ENCODE peak calls at places on chromosomes 2 and 18, in six cellular contexts. K, I, G, P, J and Z are unnamed samples.

GRCh38 chr2:216221806-216222205 is 112.7 kb downstream of the XRCC5 start:
- DNase-seq in I (no peak), K (no peak), J (no peak), P (no peak), G (no peak), Z (no peak)

GRCh38 chr2:162196611-162197010 is 44.6 kb upstream of the GCG start:
- DNase-seq in I (no peak), J (no peak), K (no peak), P (no peak), G (no peak), Z (no peak)

GRCh38 chr2:230680463-230681195 is 32.0 kb upstream of the CAB39 start:
- DNase-seq in J (no peak), G (no peak), I (no peak), P (no peak), K (no peak), Z (no peak)

GRCh38 chr2:35522434-35522833 is 833.1 kb upstream of the CRIM1 start:
- DNase-seq in P (peak; percentile 37), I (no peak), K (no peak), G (no peak), J (no peak), Z (no peak)

GRCh38 chr2:39660612-39661196 is 5.0 kb upstream of the TMEM178A start:
- DNase-seq in K (no peak), J (no peak), G (no peak), I (no peak), P (no peak), Z (no peak)

GRCh38 chr2:135768863-135769262 is 27.2 kb downstream of the UBXN4 start:
- DNase-seq in K (no peak), I (no peak), G (no peak), J (no peak), P (no peak), Z (no peak)

GRCh38 chr2:112187046-112187715 is 49.0 kb downstream of the FBLN7 start:
- DNase-seq in P (no peak), K (no peak), G (no peak), I (no peak), J (no peak), Z (no peak)

GRCh38 chr2:136000502-136000901 is 15.1 kb upstream of the DARS1 start:
- DNase-seq in G (no peak), P (no peak), I (no peak), K (peak; percentile 65), J (no peak), Z (no peak)

GRCh38 chr2:27627963-27628766 is 647 bp downstream of the CCDC121 start:
- DNase-seq in G (no peak), J (no peak), I (no peak), P (peak; percentile 25), K (peak; percentile 25), Z (no peak)

GRCh38 chr2:64904405-64905329 is 84.5 kb upstream of the SLC1A4 start:
- DNase-seq in K (no peak), G (no peak), I (no peak), P (no peak), J (no peak), Z (peak; percentile 46)

GRCh38 chr2:240213476-240214391 is 73.3 kb upstream of the OTOS start:
- DNase-seq in I (peak; percentile 45), K (no peak), P (no peak), G (no peak), J (peak; percentile 33), Z (peak; percentile 22)

GRCh38 chr2:8550932-8551621 is 130.8 kb upstream of the ID2 start:
- DNase-seq in J (peak; percentile 41), I (no peak), K (no peak), G (no peak), P (no peak), Z (peak; percentile 33)

GRCh38 chr2:216341151-216341550 is 31.1 kb downstream of the MARCHF4 start:
- DNase-seq in J (no peak), K (no peak), I (no peak), G (no peak), P (no peak), Z (no peak)

GRCh38 chr2:5945707-5946106 is 253.5 kb downstream of the SOX11 start:
- DNase-seq in P (no peak), J (no peak), G (no peak), K (no peak), I (no peak), Z (no peak)

GRCh38 chr18:76616373-76616772 is 121.3 kb upstream of the ZNF516 start:
- DNase-seq in J (no peak), I (no peak), K (no peak), G (no peak), P (no peak), Z (no peak)
- H3K4me3 ChIP-seq in J (no peak overlapping the region), I (no peak overlapping the region), K (no peak overlapping the region), G (no peak overlapping the region), P (no peak overlapping the region), Z (no peak overlapping the region)

GRCh38 chr2:86036790-86037138 is 68.9 kb downstream of the POLR1A start:
- DNase-seq in P (no peak), G (no peak), I (no peak), K (no peak), J (no peak), Z (no peak)
- H3K36me3 ChIP-seq in P (peaks cover 30% of the 10 kb centered on the region), G (no peaks in the 10 kb centered on the region), I (peaks cover 3% of the 10 kb centered on the region), K (peaks cover 87% of the 10 kb centered on the region), J (peaks cover 13% of the 10 kb centered on the region), Z (no peaks in the 10 kb centered on the region)

DNA sequence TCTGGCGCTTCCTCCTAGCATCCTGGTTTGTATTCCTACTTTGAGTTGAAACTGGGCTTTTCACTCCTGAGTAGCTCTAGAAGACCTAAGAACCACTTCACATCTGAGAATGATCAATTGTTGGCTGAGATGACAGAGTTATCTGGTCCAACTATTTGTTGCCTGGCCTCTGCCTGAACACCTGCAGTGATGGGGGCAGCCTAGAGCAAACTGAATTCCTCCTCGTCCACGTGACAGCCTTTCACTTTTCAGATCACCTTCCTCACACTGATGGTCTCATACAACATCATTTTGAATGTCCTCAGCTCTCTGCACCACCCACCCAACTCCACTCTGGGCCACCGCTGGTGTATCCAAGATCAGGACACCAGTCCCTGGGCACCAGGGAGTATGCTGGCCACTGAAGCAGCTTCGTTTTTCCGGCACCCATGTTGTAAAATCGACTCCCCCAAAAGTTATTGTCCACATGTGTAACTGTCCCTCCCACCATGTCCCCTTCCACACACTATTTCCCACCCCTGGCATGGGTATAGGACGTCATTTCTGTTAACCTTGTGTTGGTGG is 96.5 kb downstream of the TGOLN2 start:
- DNase-seq in I (no peak), G (no peak), P (peak; percentile 79), J (no peak), K (no peak), Z (no peak)
- H3K4me1 ChIP-seq in I (no peaks in the 10 kb centered on the region), G (peaks cover 7% of the 10 kb centered on the region), P (peaks cover 86% of the 10 kb centered on the region), J (peaks cover 4% of the 10 kb centered on the region), K (no peaks in the 10 kb centered on the region), Z (no peaks in the 10 kb centered on the region)

DNA sequence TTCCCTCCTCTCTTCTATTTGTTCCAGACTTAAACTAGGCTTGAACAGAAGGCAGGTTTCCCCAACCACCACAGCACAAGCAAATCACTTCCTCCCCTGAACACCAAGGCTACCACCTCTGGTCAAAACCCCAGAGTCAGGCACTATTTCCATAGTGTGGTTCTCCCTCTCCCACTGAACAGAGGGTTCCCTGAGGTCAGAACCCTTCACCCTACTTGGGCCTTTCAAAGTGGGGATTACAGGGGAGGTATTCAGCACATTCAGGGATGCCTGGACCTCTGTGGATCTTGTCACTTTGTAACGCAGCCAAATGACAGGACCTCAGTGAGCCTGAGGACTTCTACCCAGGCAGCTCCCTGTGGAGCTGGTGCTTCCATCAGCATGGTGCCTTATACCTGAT is 88.7 kb downstream of the TNS1 start:
- DNase-seq in I (no peak), P (no peak), G (no peak), J (no peak), K (no peak), Z (no peak)
- H3K4me3 ChIP-seq in I (no peak overlapping the region), P (no peak overlapping the region), G (no peak overlapping the region), J (no peak overlapping the region), K (no peak overlapping the region), Z (no peak overlapping the region)

GRCh38 chr2:219387284-219388126 is at the start of gene DNPEP:
- DNase-seq in P (peak; percentile 95), K (peak; percentile 91), I (peak; percentile 95), J (peak; percentile 98), G (peak; percentile 95), Z (peak; percentile 96)

GRCh38 chr2:219384083-219384713 is 3.5 kb downstream of the DNPEP start:
- DNase-seq in J (no peak), K (no peak), G (no peak), P (peak; percentile 55), I (no peak), Z (no peak)

GRCh38 chr2:219384872-219385271 is 2.8 kb downstream of the DNPEP start:
- DNase-seq in G (no peak), J (no peak), P (no peak), I (no peak), K (no peak), Z (no peak)

GRCh38 chr2:219386532-219387280 is 1.0 kb downstream of the DNPEP start:
- DNase-seq in P (no peak), G (no peak), I (no peak), J (no peak), K (peak; percentile 6), Z (no peak)

DNA sequence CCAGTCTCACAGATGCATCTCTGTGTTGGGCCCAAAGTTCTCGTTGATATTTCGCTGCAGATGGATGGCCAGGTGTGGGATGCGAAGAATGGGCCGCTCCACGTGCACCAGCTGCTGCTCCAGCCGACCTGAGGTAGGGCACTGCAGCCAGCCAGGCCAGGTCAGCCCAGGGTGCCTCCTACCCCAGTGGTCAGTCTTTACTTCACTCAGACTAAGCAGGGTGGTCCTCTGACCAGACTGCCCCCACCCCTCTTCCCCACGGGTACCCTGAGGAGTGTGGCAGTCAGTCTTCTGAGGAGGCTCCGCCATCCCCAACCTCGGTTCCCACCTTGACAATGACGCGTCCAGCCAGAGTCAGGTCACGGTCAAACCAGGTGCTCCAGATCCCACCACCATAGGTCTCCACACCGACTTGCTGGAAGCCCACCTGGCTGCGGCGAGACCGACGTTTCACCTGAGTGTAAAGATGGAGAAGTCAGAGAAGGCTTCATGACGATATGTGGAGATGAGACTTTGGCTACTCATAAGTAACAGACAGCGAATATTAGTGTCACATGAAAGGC is 1.7 kb downstream of the DNPEP start:
- DNase-seq in I (no peak), P (no peak), J (no peak), G (no peak), K (no peak), Z (no peak)
- H3K36me3 ChIP-seq in I (no peaks in the 10 kb centered on the region), P (peaks cover 4% of the 10 kb centered on the region), J (peaks cover 39% of the 10 kb centered on the region), G (no peaks in the 10 kb centered on the region), K (peaks cover 42% of the 10 kb centered on the region), Z (peaks cover 52% of the 10 kb centered on the region)

DNA sequence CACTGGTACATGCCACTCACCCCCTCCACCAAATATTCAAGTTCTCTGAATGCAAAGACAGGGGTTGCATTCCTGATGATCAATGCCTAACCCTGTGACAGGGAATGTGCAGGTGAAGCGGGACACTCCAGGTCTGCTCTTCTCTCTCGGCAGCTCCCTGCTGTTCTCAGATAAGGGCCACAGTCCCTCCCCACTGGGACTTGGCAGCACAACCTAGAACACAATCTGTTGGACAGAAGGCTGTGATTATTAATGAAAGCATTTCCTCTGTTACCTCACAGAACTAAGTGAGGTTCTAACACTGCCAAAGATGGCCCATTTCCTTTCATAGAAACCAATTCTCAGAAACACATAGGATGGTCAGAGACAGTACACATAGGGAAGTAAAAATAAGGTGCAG is 42.7 kb downstream of the VSNL1 start:
- DNase-seq in J (no peak), K (no peak), P (no peak), I (no peak), G (peak; percentile 46), Z (no peak)
- H3K4me1 ChIP-seq in J (no peaks in the 10 kb centered on the region), K (no peaks in the 10 kb centered on the region), P (peaks cover 57% of the 10 kb centered on the region), I (no peaks in the 10 kb centered on the region), G (no peaks in the 10 kb centered on the region), Z (no peaks in the 10 kb centered on the region)